ENCODE peak calls at places on chromosomes 16 and 17, in four cellular contexts. S is AG10803; U is PC-9; R is CD8-positive, alpha-beta T cell. K is an unnamed sample.

GRCh38 chr17:17836250-17836817 is 452 bp downstream of the SREBF1 start:
- DNase-seq in S (peak), U (peak), R (peak), K (peak)

GRCh38 chr17:28777178-28777577 is 33.4 kb downstream of the TRAF4 start:
- DNase-seq in S (no peak), U (no peak), R (no peak), K (no peak)

GRCh38 chr17:12683299-12683698 is 17.6 kb downstream of the MYOCD start:
- DNase-seq in S (no peak), U (no peak), R (no peak), K (peak)

GRCh38 chr17:16486373-16487250 is 5.4 kb downstream of the LRRC75A start:
- DNase-seq in S (peak), U (peak), R (no peak), K (peak)

GRCh38 chr16:760498-761343 is at the start of gene MSLN:
- DNase-seq in S (no peak), U (peak), R (no peak), K (peak)

GRCh38 chr17:19386974-19387920 is at the start of gene MFAP4:
- DNase-seq in S (peak), U (no peak), R (no peak), K (peak)

GRCh38 chr17:14061666-14062560 is 7.4 kb upstream of the COX10 start:
- DNase-seq in S (peak), U (peak), R (no peak), K (peak)

GRCh38 chr17:82601447-82602000 is 46.7 kb downstream of the WDR45B start:
- DNase-seq in S (no peak), U (no peak), R (no peak), K (no peak)

GRCh38 chr17:13538841-13539411 is 62.8 kb downstream of the HS3ST3A1 start:
- DNase-seq in S (no peak), U (no peak), R (no peak), K (no peak)

GRCh38 chr17:8647202-8647601 is 16.7 kb upstream of the MYH10 start:
- DNase-seq in S (no peak), U (no peak), R (no peak), K (no peak)

GRCh38 chr16:10827691-10828341 is 9.2 kb upstream of the TVP23A start:
- DNase-seq in S (peak), U (no peak), R (no peak), K (peak)

GRCh38 chr16:86515420-86515779 is 5.1 kb downstream of the FOXF1 start:
- DNase-seq in S (no peak), U (no peak), R (no peak), K (no peak)

GRCh38 chr17:68456529-68457167 is 648 bp downstream of the WIPI1 start:
- DNase-seq in S (peak), U (peak), R (no peak), K (peak)

GRCh38 chr16:58492735-58493134 is 7.2 kb upstream of the NDRG4 start:
- DNase-seq in S (no peak), U (no peak), R (no peak), K (no peak)

GRCh38 chr16:70572050-70572925 is 48.7 kb downstream of the SF3B3 start:
- DNase-seq in S (no peak), U (no peak), R (no peak), K (peak)

GRCh38 chr16:12674096-12674495 is 129.6 kb downstream of the CPPED1 start:
- DNase-seq in S (peak), U (no peak), R (no peak), K (peak)

DNA sequence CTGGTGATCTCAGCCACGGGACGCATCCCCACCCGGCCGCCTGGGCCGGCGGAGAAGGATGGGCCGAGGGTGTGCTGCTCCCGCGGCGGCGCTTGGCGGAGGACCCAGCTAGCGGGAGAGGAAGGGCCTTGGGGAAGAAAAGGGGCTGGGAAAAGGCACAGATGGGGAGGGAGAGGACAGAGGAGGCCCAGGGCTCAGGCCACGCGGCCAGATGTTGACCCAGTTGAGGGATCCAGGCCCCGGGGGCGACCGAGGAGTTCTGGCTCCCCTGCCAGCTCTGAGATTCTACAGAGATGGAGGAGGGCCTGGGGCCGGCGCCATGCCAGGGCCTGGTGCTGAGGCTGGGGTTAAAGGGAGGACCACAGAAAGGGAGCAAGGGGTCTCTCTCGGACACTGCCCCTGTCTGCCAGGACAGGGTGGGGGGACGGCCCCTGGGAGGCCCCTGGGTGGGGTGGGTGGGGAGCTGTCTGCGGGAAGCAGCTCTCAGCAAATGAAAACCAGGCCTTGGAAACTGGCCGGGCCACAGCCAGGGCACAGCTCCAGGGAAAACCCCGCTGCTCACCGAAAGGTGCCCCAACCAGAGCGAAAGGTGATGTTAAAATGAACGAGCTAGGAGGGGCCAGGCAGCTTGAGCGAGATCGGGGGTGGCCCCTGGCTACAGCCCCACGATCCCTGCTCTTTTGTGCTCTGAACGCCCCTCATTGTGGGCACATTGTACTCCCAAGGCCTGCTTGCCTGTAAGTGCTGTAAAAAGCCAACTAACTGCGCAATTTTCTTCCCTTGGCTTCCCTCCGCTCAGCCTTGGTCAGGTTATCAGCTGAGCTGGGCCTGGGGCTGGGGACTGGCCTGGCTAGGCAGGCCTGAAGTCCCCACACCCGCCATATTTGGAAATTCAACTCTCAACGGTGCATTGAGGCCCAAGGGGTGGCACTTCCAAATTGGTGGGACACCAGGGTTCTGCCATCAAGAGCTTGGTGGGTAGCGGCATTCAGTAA is 191.4 kb downstream of the ZNF423 start:
- DNase-seq in S (no peak), U (no peak), R (no peak), K (peak)
- H3K4me3 ChIP-seq in S (no peak), U (no peak), R (no peak), K (no peak)

GRCh38 chr16:29662729-29663019 is 373 bp upstream of the SPN start:
- DNase-seq in S (no peak), U (no peak), R (no peak), K (no peak)

GRCh38 chr16:29664133-29664912 is 1.3 kb downstream of the SPN start:
- DNase-seq in S (no peak), U (no peak), R (no peak), K (no peak)

GRCh38 chr16:29662000-29662728 is 883 bp upstream of the SPN start:
- DNase-seq in S (no peak), U (no peak), R (no peak), K (no peak)

GRCh38 chr16:29663020-29663828 is at the start of gene SPN:
- DNase-seq in S (no peak), U (no peak), R (no peak), K (no peak)

DNA sequence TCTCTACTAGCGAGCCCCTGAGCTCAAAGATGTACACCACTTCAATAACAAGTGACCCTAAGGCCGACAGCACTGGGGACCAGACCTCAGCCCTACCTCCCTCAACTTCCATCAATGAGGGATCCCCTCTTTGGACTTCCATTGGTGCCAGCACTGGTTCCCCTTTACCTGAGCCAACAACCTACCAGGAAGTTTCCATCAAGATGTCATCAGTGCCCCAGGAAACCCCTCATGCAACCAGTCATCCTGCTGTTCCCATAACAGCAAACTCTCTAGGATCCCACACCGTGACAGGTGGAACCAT is 734 bp downstream of the SPN start:
- DNase-seq in S (no peak), U (no peak), R (no peak), K (no peak)
- H3K4me3 ChIP-seq in S (no peak), U (no peak), R (peak), K (no peak)

GRCh38 chr17:41226051-41226450 is 397 bp upstream of the KRTAP9-2 start:
- DNase-seq in S (no peak), U (no peak), R (no peak), K (no peak)

DNA sequence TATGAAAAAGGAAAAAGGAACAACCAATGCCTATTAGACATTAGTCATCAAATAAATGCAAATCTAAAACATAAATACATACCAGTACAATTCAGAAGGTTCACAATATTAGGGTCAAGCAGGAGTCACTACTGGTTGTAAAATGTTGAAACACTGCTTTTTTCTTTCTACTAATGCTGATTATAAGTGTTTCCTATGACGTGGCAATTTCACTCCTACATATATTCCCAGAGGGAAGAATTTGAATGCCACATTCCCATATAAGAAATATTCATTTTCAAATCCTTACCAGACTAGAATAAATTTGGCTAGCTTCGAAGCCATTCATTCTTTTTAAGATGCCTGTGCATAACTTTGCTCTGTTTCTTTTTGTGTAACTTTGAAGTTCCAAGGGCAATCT is 2.6 kb upstream of the KRTAP9-2 start:
- DNase-seq in S (no peak), U (no peak), R (no peak), K (no peak)
- H3K4me3 ChIP-seq in S (no peak), U (no peak), R (no peak), K (no peak)

GRCh38 chr17:32909787-32910369 is 18.1 kb upstream of the TMEM98 start:
- DNase-seq in S (peak), U (peak), R (peak), K (peak)

GRCh38 chr17:32910769-32911168 is 17.2 kb upstream of the TMEM98 start:
- DNase-seq in S (no peak), U (no peak), R (no peak), K (no peak)

GRCh38 chr17:32913593-32913992 is 14.4 kb upstream of the TMEM98 start:
- DNase-seq in S (no peak), U (no peak), R (no peak), K (no peak)

GRCh38 chr17:32914181-32914580 is 13.8 kb upstream of the TMEM98 start:
- DNase-seq in S (no peak), U (no peak), R (no peak), K (no peak)

DNA sequence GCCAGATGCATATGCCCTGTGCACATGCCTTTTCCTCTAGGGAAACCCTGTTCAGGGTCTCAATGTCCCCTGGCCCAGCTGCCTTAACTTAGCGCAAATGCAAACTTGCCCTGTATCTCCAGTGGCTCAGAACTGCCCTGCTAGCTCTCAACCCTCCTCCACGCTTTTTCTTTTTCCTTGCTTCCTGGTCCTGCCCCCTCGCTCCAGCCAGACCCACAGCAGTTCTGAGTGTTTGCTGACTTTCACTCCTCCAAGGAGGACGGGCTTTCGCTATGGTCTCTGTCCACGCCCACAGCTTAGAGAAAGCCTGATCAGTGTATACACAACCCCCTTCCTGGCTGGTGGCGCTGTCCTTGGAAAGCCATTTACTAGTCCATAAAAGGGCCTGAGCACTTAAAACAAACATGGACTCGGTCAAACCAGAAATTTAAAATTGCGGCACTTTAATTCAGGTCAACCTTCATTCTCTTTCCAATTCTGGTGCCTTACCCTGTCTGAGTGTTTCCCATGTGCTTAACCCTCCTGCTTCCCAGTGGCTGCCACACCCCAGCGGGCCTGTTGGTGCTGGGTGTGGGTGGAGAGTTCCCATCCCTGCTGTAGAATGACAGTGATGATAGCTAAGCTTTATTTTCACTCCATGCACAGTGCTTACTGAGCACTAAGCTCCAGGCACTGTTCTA is 15.6 kb upstream of the TMEM98 start:
- DNase-seq in S (peak), U (peak), R (no peak), K (peak)
- H3K4me3 ChIP-seq in S (no peak), U (no peak), R (no peak), K (no peak)

GRCh38 chr17:77470330-77470786 is 329.6 kb downstream of the SEC14L1 start:
- DNase-seq in S (no peak), U (no peak), R (no peak), K (no peak)

GRCh38 chr17:77467513-77467912 is 326.7 kb downstream of the SEC14L1 start:
- DNase-seq in S (no peak), U (no peak), R (no peak), K (no peak)

GRCh38 chr17:77466596-77467223 is 325.9 kb downstream of the SEC14L1 start:
- DNase-seq in S (no peak), U (no peak), R (no peak), K (no peak)

GRCh38 chr17:77470800-77471733 is 330.3 kb downstream of the SEC14L1 start:
- DNase-seq in S (no peak), U (peak), R (no peak), K (no peak)

GRCh38 chr17:77468897-77469296 is 328.1 kb downstream of the SEC14L1 start:
- DNase-seq in S (no peak), U (no peak), R (no peak), K (no peak)
- H3K4me3 ChIP-seq in S (no peak), U (no peak), R (no peak), K (no peak)

GRCh38 chr17:53543363-53543927 is 279.3 kb upstream of the KIF2B start:
- DNase-seq in S (no peak), U (no peak), R (no peak), K (no peak)

DNA sequence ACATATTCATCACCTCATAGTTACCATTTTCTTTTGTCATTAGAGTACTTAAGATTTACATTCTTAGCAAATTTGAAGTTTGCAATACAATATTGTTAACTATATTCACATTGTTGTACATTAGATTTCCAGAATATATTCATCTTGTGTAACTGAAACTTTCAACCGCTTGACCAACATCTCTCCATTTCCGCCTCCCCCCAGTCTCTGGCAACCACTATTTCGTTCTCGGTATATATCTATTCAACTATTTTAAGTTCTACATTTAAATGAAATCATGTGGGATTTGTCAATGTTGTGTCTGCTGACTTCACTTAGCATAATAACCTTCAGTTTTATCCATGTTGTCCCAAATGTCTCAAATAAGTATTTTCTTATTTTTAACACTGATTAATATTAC is 274.5 kb upstream of the KIF2B start:
- DNase-seq in S (no peak), U (no peak), R (no peak), K (no peak)
- H3K4me3 ChIP-seq in S (no peak), U (no peak), R (no peak), K (no peak)

DNA sequence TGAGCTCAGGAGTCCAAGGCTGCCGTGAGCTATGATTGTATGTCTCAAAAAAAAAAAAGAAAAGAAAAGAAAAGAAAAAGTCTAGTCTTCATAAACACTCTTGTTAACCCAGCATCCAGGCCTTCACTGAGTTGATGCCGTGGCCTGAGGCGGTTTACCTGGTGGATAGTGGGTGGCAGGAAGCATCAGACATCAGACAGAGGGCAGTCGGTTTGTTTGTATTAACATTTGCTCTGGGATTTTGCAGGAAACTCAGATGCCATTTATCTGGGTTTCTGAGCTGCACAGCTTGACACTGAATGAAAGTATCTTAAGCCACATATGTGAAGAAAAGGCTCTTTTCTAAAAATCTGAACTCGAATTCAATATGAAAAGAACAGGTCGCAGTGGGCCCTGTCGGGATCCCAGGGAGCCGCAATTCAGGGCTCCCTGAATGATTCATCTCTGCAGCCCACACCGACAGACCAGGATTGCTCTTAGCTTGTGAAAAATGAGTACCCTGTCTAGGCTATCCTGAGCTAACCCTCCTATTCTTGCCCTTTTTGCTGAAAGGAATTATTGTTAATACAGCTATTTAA is 1.1 kb upstream of the DBNDD1 start:
- DNase-seq in S (no peak), U (no peak), R (no peak), K (no peak)
- H3K4me3 ChIP-seq in S (no peak), U (peak), R (no peak), K (no peak)

DNA sequence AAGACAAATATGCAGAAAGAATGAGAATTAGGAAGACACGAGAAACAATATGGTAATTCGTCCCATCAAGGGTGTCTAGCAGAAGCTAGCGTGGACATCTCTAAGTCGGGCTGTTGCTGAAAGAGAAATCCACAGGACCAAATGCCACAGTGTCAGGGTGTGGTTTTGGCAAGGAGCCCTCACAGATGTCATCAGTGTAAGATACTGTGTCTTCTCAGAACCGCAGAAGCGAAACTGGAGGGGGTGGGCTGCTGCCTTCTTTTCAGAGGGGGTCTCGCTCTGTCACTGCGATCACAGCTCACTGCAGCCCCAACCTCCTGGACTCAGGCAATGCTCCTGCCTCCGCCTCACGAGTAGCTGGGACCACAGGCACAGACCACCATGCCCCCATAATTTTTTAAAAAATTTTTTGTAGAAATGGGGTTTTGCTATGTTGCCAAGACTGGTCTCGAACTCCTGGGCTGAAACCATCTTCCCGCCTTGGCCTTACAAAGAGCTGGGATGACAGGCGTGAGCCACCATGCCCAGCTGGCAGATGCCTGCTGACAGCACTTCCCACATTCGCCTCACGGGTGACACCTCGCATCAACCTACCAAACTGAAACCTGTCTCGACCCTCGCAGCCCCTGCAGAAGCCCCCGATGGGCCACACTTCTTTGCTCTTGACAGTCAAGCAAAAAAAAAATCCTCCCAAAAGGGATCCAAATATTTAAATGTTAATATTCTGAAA is 26.2 kb downstream of the TRAP1 start:
- DNase-seq in S (peak), U (no peak), R (no peak), K (peak)
- H3K4me3 ChIP-seq in S (peak), U (no peak), R (no peak), K (peak)

K was measured in cardiac fibroblast.